ENCODE peak calls at places on chromosome 21, in nine cellular contexts. One of them, this sample, is unnamed. For H3K4me1 and H3K36me3, the result is how much of the 10 kb centered on the place peaks cover.

GRCh38 chr21:29163381-29164115 is 33.1 kb downstream of the MAP3K7CL start:
- DNase-seq in stomach: no peak
- DNase-seq in thoracic aorta: no peak
- DNase-seq in CD8-positive, alpha-beta T cell: no peak
- DNase-seq in pancreas: no peak
- DNase-seq in effector memory CD4-positive, alpha-beta T cell: no peak
- DNase-seq in kidney: no peak
- DNase-seq in CD8-positive, alpha-beta memory T cell: no peak
- DNase-seq in ovary: no peak
- DNase-seq in this sample: no peak

GRCh38 chr21:36052860-36053766 is 7.2 kb downstream of the SETD4 start:
- DNase-seq in stomach: no peak
- DNase-seq in thoracic aorta: no peak
- DNase-seq in CD8-positive, alpha-beta T cell: no peak
- DNase-seq in pancreas: no peak
- DNase-seq in effector memory CD4-positive, alpha-beta T cell: no peak
- DNase-seq in kidney: no peak
- DNase-seq in CD8-positive, alpha-beta memory T cell: no peak
- DNase-seq in ovary: no peak
- DNase-seq in this sample: no peak

GRCh38 chr21:15065381-15066230 is 806 bp upstream of the NRIP1 start:
- DNase-seq in stomach: peak
- DNase-seq in thoracic aorta: peak
- DNase-seq in CD8-positive, alpha-beta T cell: peak
- DNase-seq in pancreas: peak
- DNase-seq in effector memory CD4-positive, alpha-beta T cell: peak
- DNase-seq in kidney: peak
- DNase-seq in CD8-positive, alpha-beta memory T cell: peak
- DNase-seq in ovary: peak
- DNase-seq in this sample: peak

GRCh38 chr21:41580758-41581554 is 73.0 kb upstream of the TMPRSS2 start:
- DNase-seq in stomach: peak
- DNase-seq in thoracic aorta: no peak
- DNase-seq in CD8-positive, alpha-beta T cell: no peak
- DNase-seq in pancreas: no peak
- DNase-seq in effector memory CD4-positive, alpha-beta T cell: no peak
- DNase-seq in kidney: no peak
- DNase-seq in CD8-positive, alpha-beta memory T cell: no peak
- DNase-seq in ovary: no peak
- DNase-seq in this sample: peak

GRCh38 chr21:43778469-43779335 is 2.6 kb upstream of the CSTB start:
- DNase-seq in stomach: no peak
- DNase-seq in thoracic aorta: no peak
- DNase-seq in CD8-positive, alpha-beta T cell: peak
- DNase-seq in pancreas: peak
- DNase-seq in effector memory CD4-positive, alpha-beta T cell: no peak
- DNase-seq in kidney: no peak
- DNase-seq in CD8-positive, alpha-beta memory T cell: no peak
- DNase-seq in ovary: no peak
- DNase-seq in this sample: no peak

GRCh38 chr21:21163904-21164303 is 165.7 kb downstream of the NCAM2 start:
- DNase-seq in stomach: peak
- DNase-seq in thoracic aorta: no peak
- DNase-seq in CD8-positive, alpha-beta T cell: peak
- DNase-seq in pancreas: no peak
- DNase-seq in effector memory CD4-positive, alpha-beta T cell: peak
- DNase-seq in kidney: no peak
- DNase-seq in CD8-positive, alpha-beta memory T cell: no peak
- DNase-seq in ovary: peak
- DNase-seq in this sample: peak

GRCh38 chr21:36883532-36884486 is 82.7 kb downstream of the HLCS start:
- DNase-seq in stomach: no peak
- DNase-seq in thoracic aorta: no peak
- DNase-seq in CD8-positive, alpha-beta T cell: no peak
- DNase-seq in pancreas: no peak
- DNase-seq in effector memory CD4-positive, alpha-beta T cell: no peak
- DNase-seq in kidney: no peak
- DNase-seq in CD8-positive, alpha-beta memory T cell: no peak
- DNase-seq in ovary: no peak
- DNase-seq in this sample: no peak

GRCh38 chr21:36841866-36842265 is 124.6 kb downstream of the HLCS start:
- DNase-seq in stomach: no peak
- DNase-seq in thoracic aorta: no peak
- DNase-seq in CD8-positive, alpha-beta T cell: no peak
- DNase-seq in pancreas: no peak
- DNase-seq in effector memory CD4-positive, alpha-beta T cell: no peak
- DNase-seq in kidney: no peak
- DNase-seq in CD8-positive, alpha-beta memory T cell: no peak
- DNase-seq in ovary: no peak
- DNase-seq in this sample: no peak

GRCh38 chr21:15370576-15370975 is 305.8 kb upstream of the NRIP1 start:
- DNase-seq in stomach: no peak
- DNase-seq in thoracic aorta: no peak
- DNase-seq in CD8-positive, alpha-beta T cell: no peak
- DNase-seq in pancreas: no peak
- DNase-seq in effector memory CD4-positive, alpha-beta T cell: no peak
- DNase-seq in kidney: no peak
- DNase-seq in CD8-positive, alpha-beta memory T cell: no peak
- DNase-seq in ovary: no peak
- DNase-seq in this sample: no peak

GRCh38 chr21:17732306-17732705 is 86.8 kb downstream of the C21orf91 start:
- DNase-seq in stomach: no peak
- DNase-seq in thoracic aorta: no peak
- DNase-seq in CD8-positive, alpha-beta T cell: no peak
- DNase-seq in pancreas: no peak
- DNase-seq in effector memory CD4-positive, alpha-beta T cell: no peak
- DNase-seq in kidney: no peak
- DNase-seq in CD8-positive, alpha-beta memory T cell: no peak
- DNase-seq in ovary: no peak
- DNase-seq in this sample: no peak

GRCh38 chr21:35273331-35273730 is 224.2 kb upstream of the RUNX1 start:
- DNase-seq in stomach: peak
- DNase-seq in thoracic aorta: no peak
- DNase-seq in CD8-positive, alpha-beta T cell: no peak
- DNase-seq in pancreas: no peak
- DNase-seq in effector memory CD4-positive, alpha-beta T cell: no peak
- DNase-seq in kidney: no peak
- DNase-seq in CD8-positive, alpha-beta memory T cell: no peak
- DNase-seq in ovary: no peak
- DNase-seq in this sample: peak

GRCh38 chr21:42668620-42669019 is 15.2 kb downstream of the PDE9A start:
- DNase-seq in stomach: no peak
- DNase-seq in thoracic aorta: no peak
- DNase-seq in CD8-positive, alpha-beta T cell: no peak
- DNase-seq in pancreas: peak
- DNase-seq in effector memory CD4-positive, alpha-beta T cell: no peak
- DNase-seq in kidney: peak
- DNase-seq in CD8-positive, alpha-beta memory T cell: no peak
- DNase-seq in ovary: no peak
- DNase-seq in this sample: no peak

GRCh38 chr21:42669069-42669468 is 15.6 kb downstream of the PDE9A start:
- DNase-seq in stomach: no peak
- DNase-seq in thoracic aorta: no peak
- DNase-seq in CD8-positive, alpha-beta T cell: no peak
- DNase-seq in pancreas: peak
- DNase-seq in effector memory CD4-positive, alpha-beta T cell: no peak
- DNase-seq in kidney: peak
- DNase-seq in CD8-positive, alpha-beta memory T cell: no peak
- DNase-seq in ovary: peak
- DNase-seq in this sample: peak

GRCh38 chr21:42666023-42666747 is 12.8 kb downstream of the PDE9A start:
- DNase-seq in stomach: no peak
- DNase-seq in thoracic aorta: no peak
- DNase-seq in CD8-positive, alpha-beta T cell: peak
- DNase-seq in pancreas: peak
- DNase-seq in effector memory CD4-positive, alpha-beta T cell: no peak
- DNase-seq in kidney: peak
- DNase-seq in CD8-positive, alpha-beta memory T cell: no peak
- DNase-seq in ovary: no peak
- DNase-seq in this sample: peak

GRCh38 chr21:42666918-42667317 is 13.5 kb downstream of the PDE9A start:
- DNase-seq in stomach: no peak
- DNase-seq in thoracic aorta: no peak
- DNase-seq in CD8-positive, alpha-beta T cell: no peak
- DNase-seq in pancreas: peak
- DNase-seq in effector memory CD4-positive, alpha-beta T cell: no peak
- DNase-seq in kidney: no peak
- DNase-seq in CD8-positive, alpha-beta memory T cell: no peak
- DNase-seq in ovary: no peak
- DNase-seq in this sample: no peak

GRCh38 chr21:42668193-42668592 is 14.8 kb downstream of the PDE9A start:
- DNase-seq in stomach: no peak
- DNase-seq in thoracic aorta: no peak
- DNase-seq in CD8-positive, alpha-beta T cell: no peak
- DNase-seq in pancreas: peak
- DNase-seq in effector memory CD4-positive, alpha-beta T cell: no peak
- DNase-seq in kidney: peak
- DNase-seq in CD8-positive, alpha-beta memory T cell: no peak
- DNase-seq in ovary: no peak
- DNase-seq in this sample: no peak
- H3K4me1 ChIP-seq in stomach: under half
- H3K4me1 ChIP-seq in thoracic aorta: under half
- H3K4me1 ChIP-seq in CD8-positive, alpha-beta T cell: under half
- H3K4me1 ChIP-seq in pancreas: under half
- H3K4me1 ChIP-seq in effector memory CD4-positive, alpha-beta T cell: under half
- H3K4me1 ChIP-seq in kidney: under half
- H3K4me1 ChIP-seq in CD8-positive, alpha-beta memory T cell: under half
- H3K4me1 ChIP-seq in ovary: under half
- H3K4me1 ChIP-seq in this sample: under half

DNA sequence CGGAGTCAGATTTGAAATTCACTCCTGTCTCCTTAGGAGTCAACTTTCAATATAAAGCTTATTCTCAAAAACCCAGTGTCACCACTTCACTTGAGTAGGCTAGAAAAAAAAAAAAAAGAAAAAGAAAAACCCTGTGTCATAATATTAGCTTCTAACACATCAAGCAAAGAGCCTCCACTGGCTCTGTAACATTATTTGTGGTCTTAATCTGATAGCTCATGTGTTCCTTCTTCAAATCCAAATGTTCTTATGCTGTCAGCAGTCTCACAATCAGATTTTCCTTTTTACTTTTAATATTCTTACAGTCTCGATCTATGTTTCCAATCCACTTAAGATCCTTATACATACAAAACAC is 26.1 kb upstream of the PSMG1 start:
- DNase-seq in stomach: no peak
- DNase-seq in thoracic aorta: no peak
- DNase-seq in CD8-positive, alpha-beta T cell: no peak
- DNase-seq in pancreas: no peak
- DNase-seq in effector memory CD4-positive, alpha-beta T cell: no peak
- DNase-seq in kidney: no peak
- DNase-seq in CD8-positive, alpha-beta memory T cell: no peak
- DNase-seq in ovary: no peak
- DNase-seq in this sample: no peak
- H3K36me3 ChIP-seq in stomach: half or more
- H3K36me3 ChIP-seq in thoracic aorta: under half
- H3K36me3 ChIP-seq in CD8-positive, alpha-beta T cell: under half
- H3K36me3 ChIP-seq in pancreas: under half
- H3K36me3 ChIP-seq in effector memory CD4-positive, alpha-beta T cell: under half
- H3K36me3 ChIP-seq in kidney: under half
- H3K36me3 ChIP-seq in CD8-positive, alpha-beta memory T cell: under half
- H3K36me3 ChIP-seq in ovary: under half
- H3K36me3 ChIP-seq in this sample: under half

DNA sequence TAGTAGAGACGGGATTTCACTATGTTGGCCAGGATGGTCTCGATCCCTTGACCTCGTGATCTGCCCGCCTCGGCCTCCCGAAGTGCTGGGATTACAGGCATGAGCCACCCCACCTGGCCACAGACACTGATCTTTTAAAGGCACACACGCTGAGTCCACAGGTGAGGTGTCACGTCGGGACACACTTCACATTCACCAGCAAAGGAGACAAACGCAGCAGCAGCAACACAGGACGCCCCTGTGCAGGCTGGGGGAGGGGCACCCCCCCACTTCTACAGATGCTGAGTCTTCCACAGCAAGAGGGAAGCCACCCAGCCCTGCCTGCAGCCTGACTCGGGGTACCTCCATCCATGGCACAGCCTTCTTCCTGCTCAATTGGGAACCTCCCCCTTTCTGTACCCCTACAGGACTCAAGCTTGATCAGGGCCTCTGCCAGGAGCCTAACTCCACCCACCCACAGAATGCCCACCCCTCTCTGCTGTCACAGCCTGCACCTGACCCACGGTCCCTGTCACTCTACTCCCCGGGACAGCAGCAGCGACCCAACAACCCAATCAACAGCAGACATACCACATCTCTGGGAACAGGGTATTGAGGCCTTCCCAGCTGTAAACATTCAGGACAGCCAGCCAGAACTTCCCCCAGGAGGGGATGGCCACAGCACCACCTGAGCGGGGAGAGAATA is 9.5 kb downstream of the LSS start:
- DNase-seq in stomach: no peak
- DNase-seq in thoracic aorta: no peak
- DNase-seq in CD8-positive, alpha-beta T cell: no peak
- DNase-seq in pancreas: no peak
- DNase-seq in effector memory CD4-positive, alpha-beta T cell: no peak
- DNase-seq in kidney: no peak
- DNase-seq in CD8-positive, alpha-beta memory T cell: no peak
- DNase-seq in ovary: no peak
- DNase-seq in this sample: no peak
- H3K4me3 ChIP-seq in stomach: no peak
- H3K4me3 ChIP-seq in thoracic aorta: no peak
- H3K4me3 ChIP-seq in CD8-positive, alpha-beta T cell: no peak
- H3K4me3 ChIP-seq in pancreas: no peak
- H3K4me3 ChIP-seq in effector memory CD4-positive, alpha-beta T cell: no peak
- H3K4me3 ChIP-seq in kidney: no peak
- H3K4me3 ChIP-seq in CD8-positive, alpha-beta memory T cell: no peak
- H3K4me3 ChIP-seq in ovary: no peak
- H3K4me3 ChIP-seq in this sample: no peak

GRCh38 chr21:31894441-31894840 is 21.6 kb downstream of the HUNK start:
- DNase-seq in stomach: no peak
- DNase-seq in thoracic aorta: no peak
- DNase-seq in CD8-positive, alpha-beta T cell: no peak
- DNase-seq in pancreas: no peak
- DNase-seq in effector memory CD4-positive, alpha-beta T cell: no peak
- DNase-seq in kidney: no peak
- DNase-seq in CD8-positive, alpha-beta memory T cell: no peak
- DNase-seq in ovary: no peak
- DNase-seq in this sample: no peak

GRCh38 chr21:31895069-31895851 is 22.4 kb downstream of the HUNK start:
- DNase-seq in stomach: no peak
- DNase-seq in thoracic aorta: no peak
- DNase-seq in CD8-positive, alpha-beta T cell: no peak
- DNase-seq in pancreas: no peak
- DNase-seq in effector memory CD4-positive, alpha-beta T cell: no peak
- DNase-seq in kidney: no peak
- DNase-seq in CD8-positive, alpha-beta memory T cell: no peak
- DNase-seq in ovary: no peak
- DNase-seq in this sample: no peak

GRCh38 chr21:31888936-31889371 is 16.1 kb downstream of the HUNK start:
- DNase-seq in stomach: no peak
- DNase-seq in thoracic aorta: no peak
- DNase-seq in CD8-positive, alpha-beta T cell: no peak
- DNase-seq in pancreas: no peak
- DNase-seq in effector memory CD4-positive, alpha-beta T cell: no peak
- DNase-seq in kidney: no peak
- DNase-seq in CD8-positive, alpha-beta memory T cell: no peak
- DNase-seq in ovary: no peak
- DNase-seq in this sample: peak

GRCh38 chr21:31893841-31894240 is 21.0 kb downstream of the HUNK start:
- DNase-seq in stomach: no peak
- DNase-seq in thoracic aorta: no peak
- DNase-seq in CD8-positive, alpha-beta T cell: no peak
- DNase-seq in pancreas: no peak
- DNase-seq in effector memory CD4-positive, alpha-beta T cell: no peak
- DNase-seq in kidney: no peak
- DNase-seq in CD8-positive, alpha-beta memory T cell: no peak
- DNase-seq in ovary: no peak
- DNase-seq in this sample: no peak

GRCh38 chr21:31892686-31893085 is 19.9 kb downstream of the HUNK start:
- DNase-seq in stomach: no peak
- DNase-seq in thoracic aorta: no peak
- DNase-seq in CD8-positive, alpha-beta T cell: no peak
- DNase-seq in pancreas: no peak
- DNase-seq in effector memory CD4-positive, alpha-beta T cell: no peak
- DNase-seq in kidney: no peak
- DNase-seq in CD8-positive, alpha-beta memory T cell: no peak
- DNase-seq in ovary: no peak
- DNase-seq in this sample: no peak
- H3K4me1 ChIP-seq in stomach: under half
- H3K4me1 ChIP-seq in thoracic aorta: under half
- H3K4me1 ChIP-seq in CD8-positive, alpha-beta T cell: under half
- H3K4me1 ChIP-seq in pancreas: half or more
- H3K4me1 ChIP-seq in effector memory CD4-positive, alpha-beta T cell: under half
- H3K4me1 ChIP-seq in kidney: under half
- H3K4me1 ChIP-seq in CD8-positive, alpha-beta memory T cell: under half
- H3K4me1 ChIP-seq in ovary: under half
- H3K4me1 ChIP-seq in this sample: under half